ENCODE peak calls at places on chromosome 18, in five cellular contexts. B is GM12878, Z is body of pancreas, K is mammary epithelial cell, T is pancreas. D is an unnamed sample. For H3K36me3, the result is how much of the 10 kb centered on the place peaks cover.

GRCh38 chr18:48615566-48616401 is 77.0 kb downstream of the CTIF start:
- DNase-seq in T (peak), K (no peak), Z (peak), B (no peak), D (no peak)

GRCh38 chr18:48229445-48230052 is 179.6 kb downstream of the ZBTB7C start:
- DNase-seq in B (no peak), Z (no peak), T (no peak), K (no peak), D (no peak)

GRCh38 chr18:78144669-78145068 is 834.9 kb upstream of the SALL3 start:
- DNase-seq in T (no peak), B (no peak), K (no peak), Z (no peak), D (no peak)

GRCh38 chr18:69539404-69539803 is 138.7 kb downstream of the DOK6 start:
- DNase-seq in B (no peak), T (no peak), Z (no peak), K (no peak), D (no peak)

GRCh38 chr18:36284671-36285295 is 12.7 kb upstream of the FHOD3 start:
- DNase-seq in K (peak), B (peak), Z (peak), T (no peak), D (peak)

GRCh38 chr18:69588301-69588700 is 187.6 kb downstream of the DOK6 start:
- DNase-seq in K (no peak), B (no peak), T (no peak), Z (no peak), D (no peak)

GRCh38 chr18:73752965-73753364 is 394.7 kb downstream of the FBXO15 start:
- DNase-seq in Z (no peak), T (no peak), B (no peak), K (no peak), D (no peak)

GRCh38 chr18:61908661-61909060 is 15.9 kb upstream of the RNF152 start:
- DNase-seq in K (peak), B (no peak), Z (no peak), T (no peak), D (no peak)

GRCh38 chr18:24567199-24567598 is 106.8 kb downstream of the HRH4 start:
- DNase-seq in Z (no peak), K (peak), B (no peak), T (no peak), D (no peak)

GRCh38 chr18:48955528-48956261 is 4.9 kb upstream of the SMAD7 start:
- DNase-seq in K (peak), Z (peak), T (no peak), B (no peak), D (peak)

GRCh38 chr18:79950440-79951341 is 762 bp downstream of the SLC66A2 start:
- DNase-seq in T (peak), B (no peak), K (peak), Z (peak), D (no peak)

GRCh38 chr18:13381907-13382682 is 163.5 kb downstream of the LDLRAD4 start:
- DNase-seq in T (peak), Z (peak), B (no peak), K (no peak), D (peak)

GRCh38 chr18:32595735-32596134 is 125.1 kb upstream of the GAREM1 start:
- DNase-seq in K (no peak), T (no peak), B (no peak), Z (no peak), D (no peak)

GRCh38 chr18:2857491-2858063 is 10.8 kb downstream of the EMILIN2 start:
- DNase-seq in B (no peak), Z (peak), T (no peak), K (no peak), D (peak)
- H3K4me3 ChIP-seq in B (no peak), Z (no peak), T (no peak), K (no peak), D (peak)

GRCh38 chr18:6194640-6195039 is 220.1 kb downstream of the L3MBTL4 start:
- DNase-seq in B (no peak), K (no peak), Z (no peak), T (no peak), D (no peak)

GRCh38 chr18:6200375-6200774 is 214.3 kb downstream of the L3MBTL4 start:
- DNase-seq in Z (no peak), K (no peak), B (no peak), T (no peak), D (no peak)

GRCh38 chr18:6202861-6203260 is 211.8 kb downstream of the L3MBTL4 start:
- DNase-seq in B (no peak), T (no peak), K (no peak), Z (no peak), D (no peak)

GRCh38 chr18:6199777-6200176 is 214.9 kb downstream of the L3MBTL4 start:
- DNase-seq in B (no peak), K (no peak), T (no peak), Z (no peak), D (no peak)

DNA sequence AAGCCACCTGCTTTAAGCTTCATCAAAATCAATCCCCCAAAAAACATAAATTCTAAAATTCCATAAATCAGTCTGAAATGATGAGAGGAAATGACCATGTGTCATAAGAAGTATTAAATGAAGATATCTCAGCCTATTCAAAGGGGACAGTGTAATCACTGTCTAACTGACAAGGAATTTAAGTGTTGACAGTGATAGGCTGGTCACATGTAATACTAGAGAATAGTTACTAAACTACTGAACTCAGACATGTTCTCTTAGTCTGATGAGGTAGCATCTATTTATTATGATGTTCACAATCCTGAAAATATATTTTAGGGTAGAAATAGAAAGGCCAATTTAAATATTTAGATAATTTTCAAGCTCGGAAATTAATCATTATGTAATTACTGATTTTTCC is 216.1 kb downstream of the L3MBTL4 start:
- DNase-seq in K (no peak), B (no peak), T (no peak), Z (no peak), D (no peak)
- H3K27ac ChIP-seq in K (no peak), B (no peak), T (no peak), Z (no peak), D (no peak)

GRCh38 chr18:42038936-42039335 is 83.9 kb downstream of the PIK3C3 start:
- DNase-seq in B (no peak), K (peak), T (no peak), Z (no peak), D (no peak)
- H3K36me3 ChIP-seq in B (under half), K (under half), T (under half), Z (under half), D (half or more)

DNA sequence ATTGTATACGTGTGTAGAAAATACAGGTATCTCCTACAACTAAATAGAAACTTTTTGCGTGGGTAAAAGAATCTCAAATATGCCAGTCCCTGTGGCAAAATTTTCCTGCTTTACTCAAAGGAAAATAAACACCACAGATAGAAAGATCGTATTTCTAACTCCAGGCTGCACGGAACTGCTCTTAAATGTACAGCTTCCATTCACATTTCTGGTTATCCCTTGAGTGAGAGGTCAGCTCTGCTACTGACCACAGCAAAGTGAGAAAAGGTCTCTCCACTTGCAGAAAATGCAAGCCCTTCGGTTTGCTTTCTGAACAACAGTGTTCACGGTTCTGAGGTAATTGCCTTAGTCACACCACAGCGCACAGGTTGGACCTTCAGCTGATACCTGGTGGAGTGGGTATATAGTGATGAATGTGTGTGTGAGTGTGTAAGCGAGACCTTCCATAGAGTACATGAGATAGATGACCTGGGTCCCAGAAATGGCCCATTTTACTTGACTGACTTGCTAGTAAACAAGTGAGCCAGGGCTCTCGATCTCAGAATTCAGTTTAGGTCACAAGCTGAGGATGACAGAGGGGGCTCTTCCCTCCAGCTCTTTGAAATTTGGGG is 52.1 kb downstream of the ALPK2 start:
- DNase-seq in K (no peak), B (no peak), Z (no peak), T (no peak), D (no peak)
- H3K4me3 ChIP-seq in K (no peak), B (no peak), Z (no peak), T (no peak), D (no peak)

GRCh38 chr18:26756556-26756955 is 109.0 kb downstream of the AQP4 start:
- DNase-seq in Z (no peak), K (no peak), T (no peak), B (no peak), D (no peak)
- H3K27ac ChIP-seq in Z (peak), K (no peak), T (peak), B (no peak), D (no peak)

DNA sequence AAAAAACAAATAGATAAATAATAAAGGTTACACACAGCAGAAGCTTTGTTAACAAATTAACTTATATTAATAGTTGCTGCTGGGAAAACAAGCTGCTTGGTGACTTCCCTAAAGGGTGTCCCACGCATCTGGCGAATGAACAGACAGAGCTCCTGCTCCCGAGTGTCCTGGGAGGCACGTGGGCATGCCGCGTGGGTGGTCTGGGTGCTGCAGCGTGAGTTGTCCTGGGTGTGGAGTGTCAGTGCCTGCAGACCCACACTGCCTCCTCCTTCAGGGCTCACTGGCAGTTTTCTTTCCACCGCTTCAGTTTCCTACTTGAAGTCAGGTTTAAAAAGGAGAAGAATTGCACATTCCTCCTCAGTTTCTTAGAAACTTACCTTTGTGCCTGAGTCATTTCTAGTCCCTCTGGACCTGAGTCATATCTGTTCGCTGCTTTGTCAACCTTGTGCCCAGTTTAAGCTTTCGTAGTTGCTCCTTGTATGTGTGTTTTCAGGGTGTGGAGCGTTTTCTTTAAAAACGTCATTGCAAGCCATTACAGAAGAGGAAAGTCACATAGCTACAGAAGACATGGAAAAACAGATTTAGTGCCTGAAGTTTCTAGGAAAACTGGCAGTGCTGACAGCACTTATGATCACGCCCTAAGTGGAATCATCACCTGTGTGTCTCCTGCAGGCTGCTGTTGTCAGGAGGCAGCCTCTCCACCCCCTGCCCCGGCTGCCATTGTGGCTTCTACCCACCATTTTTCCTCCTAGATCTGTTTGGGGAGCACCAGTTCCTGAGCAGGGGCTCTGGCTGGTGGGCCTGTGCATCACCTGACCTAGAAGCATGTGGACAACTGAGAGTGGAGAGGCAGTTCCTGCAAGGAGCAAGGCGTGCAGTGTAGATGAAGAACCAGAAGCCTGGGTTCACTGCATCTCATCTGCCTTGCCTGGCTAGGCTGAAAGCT is 24.5 kb downstream of the IMPA2 start:
- DNase-seq in K (peak), Z (peak), T (no peak), B (no peak), D (no peak)
- H3K36me3 ChIP-seq in K (under half), Z (under half), T (under half), B (under half), D (under half)

GRCh38 chr18:6414118-6414722 is 491 bp downstream of the L3MBTL4 start:
- DNase-seq in K (peak), Z (peak), T (peak), B (no peak), D (no peak)
- H3K4me3 ChIP-seq in K (peak), Z (peak), T (peak), B (peak), D (peak)

DNA sequence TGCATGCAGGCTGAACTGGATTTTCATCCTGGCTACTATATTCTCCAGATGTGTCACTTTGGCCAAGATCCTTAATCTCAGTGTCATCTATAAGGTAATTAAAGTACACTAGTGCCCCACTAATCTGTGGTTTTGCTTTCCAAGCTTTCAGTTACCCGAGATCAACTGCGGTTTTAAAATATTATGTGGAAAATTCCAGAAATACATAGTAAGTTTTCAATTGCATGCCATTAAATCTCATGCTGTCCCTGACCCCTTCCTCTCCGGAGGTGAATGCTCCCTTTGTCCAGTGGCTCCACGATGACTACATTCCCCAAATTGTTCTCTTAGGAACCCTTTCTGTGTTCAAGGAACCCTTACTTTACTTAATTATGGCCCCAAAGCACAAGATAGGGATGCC is 5.3 kb upstream of the TYMS start:
- DNase-seq in K (no peak), B (no peak), Z (no peak), T (no peak), D (no peak)
- H3K27ac ChIP-seq in K (no peak), B (no peak), Z (no peak), T (no peak), D (no peak)

GRCh38 chr18:9941660-9942059 is 27.8 kb downstream of the VAPA start:
- DNase-seq in Z (no peak), K (no peak), B (no peak), T (no peak), D (no peak)
- H3K36me3 ChIP-seq in Z (under half), K (half or more), B (under half), T (under half), D (half or more)

GRCh38 chr18:57814555-57814954 is 11.4 kb upstream of the ATP8B1 start:
- DNase-seq in K (no peak), B (no peak), Z (no peak), T (no peak), D (no peak)

GRCh38 chr18:57816208-57816999 is 13.3 kb upstream of the ATP8B1 start:
- DNase-seq in Z (no peak), B (no peak), T (no peak), K (no peak), D (no peak)

GRCh38 chr18:57819671-57820460 is 16.8 kb upstream of the ATP8B1 start:
- DNase-seq in Z (peak), B (no peak), T (peak), K (peak), D (peak)

GRCh38 chr18:57813245-57813644 is 10.1 kb upstream of the ATP8B1 start:
- DNase-seq in Z (no peak), B (no peak), T (no peak), K (peak), D (no peak)

GRCh38 chr18:57819119-57819518 is 16.0 kb upstream of the ATP8B1 start:
- DNase-seq in Z (no peak), K (no peak), B (no peak), T (no peak), D (no peak)
- H3K4me3 ChIP-seq in Z (no peak), K (no peak), B (no peak), T (no peak), D (no peak)